ENCODE peak calls at places on chromosomes 12 and 14, in four cellular contexts. E is fibroblast of lung, Q is uterus, C is tibial artery. F is an unnamed sample.

GRCh38 chr12:77855548-77855947 is 24.9 kb downstream of the NAV3 start:
- DNase-seq in E (peak; percentile 30), Q (no peak), C (no peak), F (no peak)

GRCh38 chr12:28507867-28508266 is 317.6 kb downstream of the CCDC91 start:
- DNase-seq in E (no peak), Q (no peak), C (no peak), F (no peak)

GRCh38 chr12:84397279-84397678 is 515.3 kb downstream of the SLC6A15 start:
- DNase-seq in E (no peak), Q (no peak), C (no peak), F (no peak)

GRCh38 chr12:40104461-40105264 is 1.2 kb downstream of the SLC2A13 start:
- DNase-seq in E (peak; percentile 3), Q (peak; percentile 18), C (no peak), F (no peak)

GRCh38 chr12:109739747-109740693 is 26.4 kb downstream of the FAM222A start:
- DNase-seq in E (no peak), Q (peak; percentile 3), C (peak; percentile 10), F (peak; percentile 4)

GRCh38 chr14:51610766-51611165 is 40.9 kb upstream of the FRMD6 start:
- DNase-seq in E (peak; percentile 66), Q (no peak), C (no peak), F (no peak)

GRCh38 chr12:95908573-95908972 is 33.8 kb downstream of the CCDC38 start:
- DNase-seq in E (peak; percentile 50), Q (no peak), C (no peak), F (no peak)

GRCh38 chr14:100213956-100214767 is 24.8 kb upstream of the YY1 start:
- DNase-seq in E (peak; percentile 66), Q (peak; percentile 83), C (peak; percentile 82), F (peak; percentile 98)

GRCh38 chr12:2163172-2163927 is 110.6 kb downstream of the CACNA1C start:
- DNase-seq in E (peak; percentile 100), Q (peak; percentile 92), C (peak; percentile 91), F (no peak)

GRCh38 chr12:68361953-68362352 is 29.8 kb upstream of the MDM1 start:
- DNase-seq in E (no peak), Q (no peak), C (no peak), F (no peak)

GRCh38 chr14:80713076-80713850 is 228.3 kb downstream of the CEP128 start:
- DNase-seq in E (no peak), Q (no peak), C (no peak), F (no peak)

GRCh38 chr12:88401153-88401552 is 179.1 kb downstream of the KITLG start:
- DNase-seq in E (peak; percentile 36), Q (no peak), C (no peak), F (no peak)

GRCh38 chr14:33842299-33842698 is 108.6 kb downstream of the EGLN3 start:
- DNase-seq in E (peak; percentile 53), Q (no peak), C (no peak), F (no peak)

GRCh38 chr12:112826011-112826410 is 34.5 kb downstream of the RPH3A start:
- DNase-seq in E (no peak), Q (no peak), C (no peak), F (no peak)

GRCh38 chr12:560666-561065 is 100.9 kb downstream of the B4GALNT3 start:
- DNase-seq in E (no peak), Q (no peak), C (no peak), F (no peak)

GRCh38 chr14:35050652-35051051 is 4.6 kb downstream of the FAM177A1 start:
- DNase-seq in E (peak; percentile 66), Q (no peak), C (no peak), F (no peak)

GRCh38 chr12:105444050-105444808 is 113.7 kb downstream of the C12orf75 start:
- DNase-seq in E (peak; percentile 87), Q (no peak), C (no peak), F (no peak)

GRCh38 chr12:50103767-50104321 is at the start of gene GPD1:
- DNase-seq in E (peak; percentile 53), Q (peak; percentile 62), C (no peak), F (no peak)

GRCh38 chr14:37129047-37129446 is 43.4 kb downstream of the SLC25A21 start:
- DNase-seq in E (no peak), Q (no peak), C (no peak), F (no peak)

GRCh38 chr14:105909046-105909827 is 382.9 kb downstream of the TMEM121 start:
- DNase-seq in E (no peak), Q (no peak), C (no peak), F (no peak)

GRCh38 chr14:105910426-105910825 is 384.0 kb downstream of the TMEM121 start:
- DNase-seq in E (no peak), Q (no peak), C (no peak), F (no peak)

GRCh38 chr14:105912641-105913180 is 386.3 kb downstream of the TMEM121 start:
- DNase-seq in E (no peak), Q (no peak), C (no peak), F (no peak)

GRCh38 chr14:105913221-105913620 is 386.8 kb downstream of the TMEM121 start:
- DNase-seq in E (no peak), Q (no peak), C (no peak), F (no peak)

DNA sequence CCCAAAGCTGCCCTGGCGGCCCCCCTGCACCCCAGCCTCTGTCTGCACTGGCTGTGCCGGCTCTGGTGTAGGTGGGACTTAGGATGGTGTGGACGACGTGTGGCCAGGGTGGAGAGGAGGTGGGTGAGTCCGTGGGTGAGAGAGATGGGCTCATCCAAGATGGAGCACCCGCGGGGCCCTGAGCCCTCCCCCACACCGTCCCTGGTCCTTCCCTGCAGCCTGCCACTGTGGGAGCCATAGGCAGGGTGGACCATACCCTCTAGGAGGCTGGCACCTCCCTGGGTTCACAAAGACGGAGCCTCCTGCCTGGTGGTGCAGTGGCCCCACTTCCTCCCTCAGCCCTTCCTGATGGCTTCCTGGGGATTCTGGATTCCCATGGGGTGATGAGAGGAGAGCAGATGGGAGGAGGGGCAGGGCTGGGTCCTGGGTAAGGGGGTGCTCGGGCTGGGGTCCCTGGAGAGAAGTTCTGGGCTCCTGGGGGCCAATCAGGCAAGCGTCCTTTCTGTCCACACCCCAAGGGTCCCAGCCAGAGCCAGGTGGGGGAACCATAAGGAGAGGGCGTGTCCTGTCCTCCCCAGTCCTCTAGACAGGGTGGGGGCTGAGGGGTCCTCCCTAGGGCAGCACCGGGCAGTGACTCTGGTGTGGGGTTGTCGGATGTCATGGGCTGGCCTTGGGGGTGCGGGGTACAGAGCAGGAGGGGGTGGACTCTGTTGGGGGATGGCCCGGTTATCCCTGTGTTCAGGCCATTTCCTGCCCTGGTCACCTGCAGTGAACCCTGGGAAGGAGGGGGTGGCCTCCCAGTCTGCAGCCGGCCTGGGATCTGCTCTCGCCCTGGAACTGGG is 384.8 kb downstream of the TMEM121 start:
- DNase-seq in E (no peak), Q (no peak), C (no peak), F (no peak)
- H3K9me3 ChIP-seq in E (no peaks in the 10 kb centered on the region), Q (no peaks in the 10 kb centered on the region), C (peaks cover 8% of the 10 kb centered on the region), F (no peaks in the 10 kb centered on the region)

GRCh38 chr12:102993537-102993936 is 36.1 kb downstream of the ASCL1 start:
- DNase-seq in E (no peak), Q (no peak), C (no peak), F (no peak)
- H3K9me3 ChIP-seq in E (no peaks in the 10 kb centered on the region), Q (no peaks in the 10 kb centered on the region), C (no peaks in the 10 kb centered on the region), F (no peaks in the 10 kb centered on the region)

GRCh38 chr12:131383741-131384543 is 326.9 kb upstream of the SFSWAP start:
- DNase-seq in E (no peak), Q (no peak), C (no peak), F (no peak)

GRCh38 chr12:131380961-131381705 is 329.8 kb upstream of the SFSWAP start:
- DNase-seq in E (no peak), Q (no peak), C (no peak), F (no peak)

GRCh38 chr12:131381716-131382430 is 329.0 kb upstream of the SFSWAP start:
- DNase-seq in E (no peak), Q (no peak), C (no peak), F (no peak)

GRCh38 chr12:131384544-131384855 is 326.4 kb upstream of the SFSWAP start:
- DNase-seq in E (no peak), Q (no peak), C (no peak), F (no peak)

GRCh38 chr12:131383291-131383690 is 327.6 kb upstream of the SFSWAP start:
- DNase-seq in E (no peak), Q (no peak), C (no peak), F (no peak)
- H3K9me3 ChIP-seq in E (no peaks in the 10 kb centered on the region), Q (no peaks in the 10 kb centered on the region), C (no peaks in the 10 kb centered on the region), F (no peaks in the 10 kb centered on the region)

DNA sequence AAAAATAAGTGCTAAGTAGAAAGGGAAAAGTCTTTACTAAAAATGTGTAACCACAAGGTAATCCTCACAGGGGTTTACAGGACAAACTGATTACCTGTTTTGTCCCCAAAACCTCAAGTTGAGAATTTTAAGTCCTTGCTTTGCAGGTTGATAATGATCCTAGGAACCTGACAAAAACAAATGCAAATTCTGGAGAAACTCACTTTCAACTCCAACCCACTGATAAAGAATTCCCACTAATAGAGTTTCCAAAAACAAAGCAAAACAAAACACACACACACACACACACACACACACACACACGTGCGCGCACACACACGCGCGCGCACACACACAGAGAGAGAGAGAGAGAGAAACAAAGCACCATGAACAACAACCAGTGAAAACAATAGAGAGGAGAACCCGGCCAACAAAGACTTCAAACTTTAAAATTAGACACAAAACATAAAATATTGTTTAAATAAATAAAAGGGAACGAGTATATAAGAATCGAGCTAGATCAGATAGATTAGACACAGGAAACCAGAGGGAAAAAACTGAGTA is 187.0 kb upstream of the FOXN3 start:
- DNase-seq in E (no peak), Q (no peak), C (no peak), F (no peak)
- H3K9me3 ChIP-seq in E (no peaks in the 10 kb centered on the region), Q (no peaks in the 10 kb centered on the region), C (peaks cover 14% of the 10 kb centered on the region), F (peaks cover 5% of the 10 kb centered on the region)

DNA sequence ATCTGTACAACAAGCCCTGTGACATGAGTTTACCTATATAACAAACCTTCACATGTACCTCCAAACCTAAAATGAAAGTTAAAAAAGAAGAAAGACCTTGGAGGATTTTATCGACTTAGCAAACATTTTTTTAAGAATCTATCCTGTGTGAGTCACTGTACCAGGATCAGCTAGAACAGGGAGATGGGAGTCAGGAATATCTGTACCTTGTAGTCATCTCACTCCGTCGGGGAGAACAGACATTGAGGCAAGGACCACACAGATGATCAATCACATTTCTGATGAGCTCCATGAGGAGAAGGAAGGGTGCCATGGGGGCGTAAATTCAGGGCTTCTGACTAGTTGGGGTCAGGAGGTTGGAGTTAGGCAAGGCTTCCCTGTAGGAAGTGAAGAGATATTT is 310.6 kb downstream of the VRK1 start:
- DNase-seq in E (no peak), Q (no peak), C (no peak), F (no peak)
- H3K9me3 ChIP-seq in E (no peaks in the 10 kb centered on the region), Q (no peaks in the 10 kb centered on the region), C (peaks cover 12% of the 10 kb centered on the region), F (no peaks in the 10 kb centered on the region)

F was measured in T-helper 17 cell.